ENCODE peak calls at places on chromosomes 4 and X, in four cellular contexts. H, I, P and Y are unnamed samples.
A peak's percentile ranks its signal among the peaks of the same experiment; 100 is the strongest.

GRCh38 chrX:2162695-2163094 is 338.1 kb downstream of the DHRSX start:
- DNase-seq in H (no peak), I (no peak), P (no peak), Y (no peak)

GRCh38 chr4:130336585-130337217 is 1240.7 kb downstream of the C4orf33 start:
- DNase-seq in H (peak; percentile 37), I (no peak), P (no peak), Y (no peak)

GRCh38 chr4:141713771-141714445 is 77.5 kb downstream of the IL15 start:
- DNase-seq in H (peak; percentile 53), I (no peak), P (no peak), Y (no peak)

GRCh38 chr4:76016383-76016782 is 6.9 kb downstream of the CXCL10 start:
- DNase-seq in H (no peak), I (no peak), P (no peak), Y (no peak)

GRCh38 chrX:49171752-49172279 is at the start of gene PLP2:
- DNase-seq in H (peak; percentile 43), I (no peak), P (peak; percentile 46), Y (no peak)

GRCh38 chr4:41939016-41939623 is 3.9 kb downstream of the TMEM33 start:
- DNase-seq in H (peak; percentile 61), I (no peak), P (no peak), Y (no peak)

GRCh38 chrX:42797646-42798045 is 19.7 kb upstream of the PPP1R2C start:
- DNase-seq in H (peak; percentile 37), I (no peak), P (no peak), Y (no peak)

GRCh38 chr4:140133576-140133975 is 20.4 kb downstream of the MAML3 start:
- DNase-seq in H (no peak), I (no peak), P (no peak), Y (no peak)

GRCh38 chr4:175435437-175435836 is 376.6 kb downstream of the GPM6A start:
- DNase-seq in H (no peak), I (no peak), P (no peak), Y (no peak)

GRCh38 chr4:6257243-6258025 is 12.2 kb upstream of the WFS1 start:
- DNase-seq in H (no peak), I (no peak), P (no peak), Y (no peak)

GRCh38 chr4:149443537-149443936 is 372.1 kb downstream of the IQCM start:
- DNase-seq in H (no peak), I (no peak), P (no peak), Y (no peak)

GRCh38 chr4:77927991-77928925 is 65.6 kb downstream of the MRPL1 start:
- DNase-seq in H (peak; percentile 61), I (no peak), P (no peak), Y (no peak)